ENCODE peak calls at places on chromosome 13, in nine cellular contexts. J is body of pancreas, G is heart left ventricle, Q is tibial nerve, Y is uterus, S is stomach, O is transverse colon, F is breast epithelium, I is IMR-90. M is an unnamed sample.

GRCh38 chr13:55528434-55528833 is 1612.3 kb upstream of the PRR20A start:
- DNase-seq in Y (no peak), Q (no peak), S (no peak), I (no peak), J (no peak), O (no peak), G (no peak), F (no peak), M (no peak)

GRCh38 chr13:73754241-73754640 is 380.0 kb downstream of the KLF12 start:
- DNase-seq in S (no peak), Q (no peak), I (no peak), O (no peak), G (no peak), F (no peak), Y (no peak), J (no peak), M (no peak)

GRCh38 chr13:30963794-30964193 is 31.3 kb downstream of the TEX26 start:
- DNase-seq in F (no peak), J (peak; percentile 18), I (peak; percentile 29), Q (no peak), O (peak; percentile 24), G (no peak), Y (no peak), S (peak; percentile 46), M (no peak)

GRCh38 chr13:29607465-29607864 is 12.0 kb upstream of the SLC7A1 start:
- DNase-seq in G (no peak), Q (no peak), O (no peak), J (no peak), Y (no peak), F (no peak), I (peak; percentile 27), S (no peak), M (no peak)

GRCh38 chr13:23833733-23834611 is 55.2 kb downstream of the MIPEP start:
- DNase-seq in J (no peak), F (no peak), O (no peak), I (no peak), Q (no peak), G (no peak), Y (no peak), S (no peak), M (no peak)

GRCh38 chr13:30745917-30746686 is 10.8 kb downstream of the ALOX5AP start:
- DNase-seq in I (no peak), F (no peak), G (no peak), S (no peak), J (peak; percentile 26), O (peak; percentile 54), Q (no peak), Y (no peak), M (no peak)

GRCh38 chr13:44906758-44907157 is 82.5 kb downstream of the NUFIP1 start:
- DNase-seq in J (peak; percentile 44), I (peak; percentile 71), Q (no peak), O (peak; percentile 15), G (no peak), Y (peak; percentile 62), S (peak; percentile 69), F (no peak), M (no peak)

GRCh38 chr13:97434417-97435296 is 688 bp downstream of the RAP2A start:
- DNase-seq in F (peak; percentile 37), O (peak; percentile 43), S (peak; percentile 37), Q (peak; percentile 17), J (peak; percentile 43), G (peak; percentile 50), Y (peak; percentile 44), I (peak; percentile 20), M (peak; percentile 92)

GRCh38 chr13:26220575-26220974 is 1.5 kb downstream of the RNF6 start:
- DNase-seq in S (no peak), G (no peak), F (no peak), Q (no peak), O (no peak), J (no peak), Y (no peak), I (peak; percentile 68), M (no peak)

GRCh38 chr13:26222523-26223046 is 471 bp upstream of the RNF6 start:
- DNase-seq in S (no peak), G (no peak), Y (no peak), J (no peak), Q (no peak), O (no peak), I (no peak), F (no peak), M (no peak)

GRCh38 chr13:26219726-26220125 is 2.4 kb downstream of the RNF6 start:
- DNase-seq in Q (no peak), J (no peak), O (no peak), Y (no peak), G (no peak), F (no peak), I (peak; percentile 29), S (no peak), M (no peak)

GRCh38 chr13:26221399-26221720 is 754 bp downstream of the RNF6 start:
- DNase-seq in F (no peak), G (no peak), Y (no peak), J (no peak), I (no peak), O (no peak), S (no peak), Q (no peak), M (no peak)

DNA sequence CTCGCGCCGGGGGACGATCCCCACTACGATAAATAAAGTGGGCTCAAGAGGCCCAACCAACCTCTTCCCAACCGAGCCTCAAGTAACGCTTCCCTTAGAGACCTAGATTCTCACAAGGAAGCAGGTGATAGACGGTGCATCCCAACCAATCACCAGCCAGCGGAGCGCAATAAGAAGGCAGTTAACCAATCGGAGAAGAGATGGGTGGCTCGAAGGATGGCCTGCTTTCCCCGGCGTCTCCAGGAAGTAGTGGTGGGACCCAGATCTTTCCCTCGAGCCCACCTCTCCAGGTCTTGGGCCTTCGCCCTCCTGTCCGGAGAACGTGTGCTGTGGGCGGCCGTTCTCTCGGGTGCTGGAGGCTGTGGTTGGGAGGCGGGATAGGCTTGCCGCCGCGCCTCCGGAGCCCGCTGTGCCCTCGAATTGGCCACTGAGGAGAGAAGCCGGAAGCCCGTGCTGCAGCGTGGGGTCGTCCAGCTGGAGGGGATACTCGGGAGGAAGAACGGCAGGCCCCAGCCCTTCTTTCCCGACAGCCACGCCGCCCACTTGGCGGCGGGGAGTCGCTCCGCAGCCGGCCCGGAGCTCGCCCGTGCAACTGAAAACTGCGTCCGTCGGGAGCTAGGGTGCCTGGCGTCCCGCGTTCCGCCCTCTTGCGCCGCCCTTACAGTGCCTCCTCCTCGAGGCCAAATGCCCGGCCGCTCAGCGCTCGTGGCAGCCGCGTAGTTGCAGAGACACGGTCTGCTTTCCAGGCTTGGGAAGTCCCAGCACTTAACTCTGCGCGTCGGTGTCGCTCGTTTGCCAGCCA is at the start of gene RNF6:
- DNase-seq in O (peak; percentile 94), G (peak; percentile 96), F (peak; percentile 95), J (peak; percentile 94), Q (peak; percentile 89), Y (peak; percentile 98), I (peak; percentile 99), S (peak; percentile 96), M (peak; percentile 98)
- TF ChIP-seq POLR2A in O (peak; percentile 76), G (peak; percentile 39), F (no peak), J (peak; percentile 55), Q (peak; percentile 24), Y (peak; percentile 11), I (peak; percentile 72), S (no peak), M (peak; percentile 43)

GRCh38 chr13:113073942-113074341 is 31.6 kb upstream of the F7 start:
- DNase-seq in J (no peak), G (no peak), I (no peak), Y (no peak), Q (no peak), S (no peak), O (no peak), F (no peak), M (no peak)

GRCh38 chr13:113072370-113072769 is 33.2 kb upstream of the F7 start:
- DNase-seq in Y (no peak), F (no peak), G (no peak), O (no peak), I (no peak), J (no peak), S (no peak), Q (no peak), M (no peak)

GRCh38 chr13:113066746-113067145 is 38.8 kb upstream of the F7 start:
- DNase-seq in F (no peak), Q (no peak), G (no peak), O (no peak), I (no peak), S (no peak), J (no peak), Y (no peak), M (no peak)

GRCh38 chr13:113070855-113071254 is 34.7 kb upstream of the F7 start:
- DNase-seq in I (no peak), F (no peak), G (no peak), Y (no peak), O (no peak), J (no peak), S (no peak), Q (no peak), M (no peak)

GRCh38 chr13:113069861-113070805 is 35.5 kb upstream of the F7 start:
- DNase-seq in Y (no peak), Q (no peak), F (no peak), S (no peak), I (no peak), O (no peak), J (no peak), G (no peak), M (no peak)
- H3K27ac ChIP-seq in Y (no peak overlapping the region), Q (no peak overlapping the region), F (no peak overlapping the region), S (no peak overlapping the region), I (no peak overlapping the region), O (no peak overlapping the region), J (no peak overlapping the region), G (no peak overlapping the region), M (no peak overlapping the region)

GRCh38 chr13:105033999-105034398 is 1501.5 kb downstream of the EFNB2 start:
- DNase-seq in G (no peak), O (no peak), J (no peak), I (no peak), F (no peak), Q (no peak), S (no peak), Y (no peak), M (no peak)

GRCh38 chr13:105031306-105031705 is 1504.2 kb downstream of the EFNB2 start:
- DNase-seq in Q (no peak), I (no peak), S (no peak), J (no peak), O (no peak), F (no peak), G (no peak), Y (no peak), M (no peak)

GRCh38 chr13:105030851-105031250 is 1504.6 kb downstream of the EFNB2 start:
- DNase-seq in F (no peak), G (no peak), J (no peak), O (no peak), Y (no peak), I (no peak), S (no peak), Q (no peak), M (no peak)

GRCh38 chr13:105037064-105037463 is 1498.4 kb downstream of the EFNB2 start:
- DNase-seq in G (no peak), J (no peak), O (no peak), Y (no peak), I (no peak), F (no peak), S (no peak), Q (no peak), M (no peak)

GRCh38 chr13:105035092-105035491 is 1500.4 kb downstream of the EFNB2 start:
- DNase-seq in J (no peak), Y (no peak), S (no peak), F (no peak), I (no peak), Q (no peak), O (no peak), G (no peak), M (no peak)
- TF ChIP-seq POLR2A in J (no peak), Y (no peak), S (no peak), F (no peak), I (no peak), Q (no peak), O (no peak), G (no peak), M (no peak)

GRCh38 chr13:40667622-40667978 is 1.2 kb upstream of the FOXO1 start:
- DNase-seq in F (peak; percentile 49), S (no peak), Q (no peak), I (no peak), Y (peak; percentile 66), J (peak; percentile 29), O (peak; percentile 38), G (peak; percentile 26), M (no peak)
- H3K27ac ChIP-seq in F (peak overlapping the region; percentile 98), S (peak overlapping the region; percentile 99), Q (peak overlapping the region; percentile 96), I (no peak overlapping the region), Y (peak overlapping the region; percentile 100), J (peak overlapping the region; percentile 98), O (peak overlapping the region; percentile 100), G (peak overlapping the region; percentile 99), M (peak overlapping the region; percentile 99)

M was measured in esophagus muscularis mucosa.